ENCODE peak calls at places on chromosomes 1 and 21, in eight cellular contexts. L is cardiac muscle cell, M is ovary, B is fibroblast of lung, S is body of pancreas, W is suprapubic skin, F is mesenchymal stem cell, Z is GM23338. C is an unnamed sample. For H3K27me3 and H3K4me1, the result is how much of the 10 kb centered on the place peaks cover.

GRCh38 chr1:219788091-219788490 is 140.3 kb downstream of the SLC30A10 start:
- DNase-seq in L (no peak), M (no peak), B (no peak), S (no peak), W (no peak), F (peak), Z (no peak), C (no peak)

GRCh38 chr1:29264773-29265389 is 28.6 kb downstream of the PTPRU start:
- DNase-seq in L (no peak), M (no peak), B (peak), S (no peak), W (no peak), F (peak), Z (no peak), C (no peak)

GRCh38 chr1:53195211-53195909 is 1.3 kb upstream of the CPT2 start:
- DNase-seq in L (no peak), M (peak), B (no peak), S (no peak), W (no peak), F (no peak), Z (no peak), C (no peak)

GRCh38 chr1:41733021-41733420 is 185.7 kb downstream of the HIVEP3 start:
- DNase-seq in L (no peak), M (no peak), B (no peak), S (no peak), W (no peak), F (no peak), Z (no peak), C (no peak)

GRCh38 chr21:26469789-26470188 is 103.3 kb downstream of the CYYR1 start:
- DNase-seq in L (no peak), M (no peak), B (peak), S (no peak), W (no peak), F (peak), Z (no peak), C (peak)

GRCh38 chr1:180581635-180582039 is 22.9 kb downstream of the OVAAL start:
- DNase-seq in L (no peak), M (no peak), B (no peak), S (no peak), W (no peak), F (peak), Z (no peak), C (no peak)

GRCh38 chr1:15148975-15149374 is 4.6 kb upstream of the TMEM51 start:
- DNase-seq in L (no peak), M (no peak), B (no peak), S (no peak), W (no peak), F (no peak), Z (no peak), C (no peak)

GRCh38 chr1:223847781-223848345 is 2.1 kb upstream of the TP53BP2 start:
- DNase-seq in L (no peak), M (no peak), B (no peak), S (no peak), W (no peak), F (no peak), Z (no peak), C (no peak)

GRCh38 chr1:24074817-24075725 is 36.9 kb downstream of the MYOM3 start:
- DNase-seq in L (no peak), M (no peak), B (no peak), S (no peak), W (no peak), F (no peak), Z (peak), C (no peak)

GRCh38 chr1:6466023-6466422 is at the start of gene TNFRSF25:
- DNase-seq in L (no peak), M (no peak), B (no peak), S (no peak), W (no peak), F (no peak), Z (peak), C (no peak)

GRCh38 chr1:106926748-106927582 is 129.5 kb upstream of the PRMT6 start:
- DNase-seq in L (no peak), M (no peak), B (peak), S (no peak), W (no peak), F (no peak), Z (no peak), C (no peak)

GRCh38 chr1:151327903-151328674 is 873 bp upstream of the PI4KB start:
- DNase-seq in L (no peak), M (no peak), B (no peak), S (peak), W (no peak), F (no peak), Z (peak), C (no peak)

GRCh38 chr1:63674238-63674864 is 81.1 kb downstream of the PGM1 start:
- DNase-seq in L (peak), M (peak), B (peak), S (peak), W (no peak), F (peak), Z (peak), C (peak)

GRCh38 chr1:202691846-202692245 is 18.4 kb downstream of the SYT2 start:
- DNase-seq in L (no peak), M (no peak), B (no peak), S (no peak), W (no peak), F (no peak), Z (no peak), C (no peak)

GRCh38 chr21:44711327-44712202 is at the start of gene TSPEAR:
- DNase-seq in L (peak), M (no peak), B (no peak), S (no peak), W (peak), F (no peak), Z (peak), C (no peak)

GRCh38 chr21:45211661-45212060 is 76.0 kb downstream of the POFUT2 start:
- DNase-seq in L (no peak), M (no peak), B (no peak), S (no peak), W (no peak), F (peak), Z (no peak), C (no peak)

GRCh38 chr1:175129997-175130648 is 62.5 kb downstream of the KIAA0040 start:
- DNase-seq in L (no peak), M (no peak), B (no peak), S (no peak), W (no peak), F (no peak), Z (peak), C (no peak)

GRCh38 chr1:179034720-179035119 is 9.0 kb downstream of the FAM20B start:
- DNase-seq in L (no peak), M (no peak), B (peak), S (no peak), W (no peak), F (peak), Z (no peak), C (no peak)

GRCh38 chr21:42448683-42449082 is 45.0 kb downstream of the UBASH3A start:
- DNase-seq in L (no peak), M (no peak), B (no peak), S (no peak), W (no peak), F (no peak), Z (no peak), C (no peak)

GRCh38 chr1:72122099-72122893 is 160.0 kb downstream of the NEGR1 start:
- DNase-seq in L (no peak), M (no peak), B (peak), S (no peak), W (no peak), F (peak), Z (no peak), C (no peak)

GRCh38 chr1:86064899-86065298 is 91.7 kb downstream of the COL24A1 start:
- DNase-seq in L (no peak), M (no peak), B (no peak), S (no peak), W (no peak), F (no peak), Z (peak), C (no peak)

GRCh38 chr1:181104042-181104789 is 15.7 kb downstream of the IER5 start:
- DNase-seq in L (no peak), M (no peak), B (no peak), S (no peak), W (no peak), F (no peak), Z (peak), C (no peak)

GRCh38 chr1:81802601-81803422 is 2.1 kb downstream of the ADGRL2 start:
- DNase-seq in L (peak), M (peak), B (peak), S (peak), W (peak), F (peak), Z (peak), C (no peak)

GRCh38 chr1:81801834-81802531 is 1.2 kb downstream of the ADGRL2 start:
- DNase-seq in L (peak), M (peak), B (peak), S (peak), W (peak), F (peak), Z (peak), C (no peak)

GRCh38 chr1:81804320-81804719 is 3.6 kb downstream of the ADGRL2 start:
- DNase-seq in L (peak), M (no peak), B (no peak), S (no peak), W (no peak), F (no peak), Z (peak), C (no peak)

GRCh38 chr1:81805537-81806431 is 5.0 kb downstream of the ADGRL2 start:
- DNase-seq in L (no peak), M (no peak), B (no peak), S (no peak), W (no peak), F (peak), Z (no peak), C (no peak)

DNA sequence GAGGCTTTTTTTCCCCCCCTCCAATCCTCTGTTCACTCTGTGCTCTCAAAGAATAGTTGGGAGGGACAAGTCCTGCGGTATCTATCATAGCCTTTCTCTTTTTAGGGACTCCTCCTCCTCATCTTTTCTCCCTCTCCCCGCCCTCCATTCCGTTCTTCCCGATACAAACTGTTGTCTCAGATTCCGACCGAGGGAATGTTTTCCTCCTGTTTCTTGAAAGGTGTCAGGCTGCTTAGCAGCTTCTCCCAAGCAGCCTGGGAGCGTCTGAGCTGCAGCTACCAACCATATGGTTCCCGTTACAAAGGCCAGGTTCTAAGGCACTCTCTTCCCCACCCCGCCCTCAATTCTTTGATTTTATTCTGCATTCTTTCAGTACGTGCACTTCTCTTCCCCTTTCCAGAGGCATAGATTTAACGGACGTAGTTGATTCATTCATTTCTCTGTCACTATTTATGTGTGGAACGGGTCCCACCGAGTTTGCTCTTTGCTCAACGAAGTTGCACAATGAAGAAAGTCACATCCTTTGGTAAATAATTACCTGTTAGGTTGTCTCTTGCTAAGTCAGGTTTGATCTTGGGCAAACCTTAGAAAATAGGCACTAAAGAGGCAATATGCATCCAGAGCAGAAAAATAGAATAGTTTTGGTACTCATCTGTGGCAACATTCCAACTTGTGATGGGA is 2.8 kb downstream of the ADGRL2 start:
- DNase-seq in L (peak), M (peak), B (peak), S (no peak), W (no peak), F (peak), Z (peak), C (no peak)
- H3K27me3 ChIP-seq in L (under half), M (under half), B (under half), S (under half), W (under half), F (under half), Z (under half), C (under half)

DNA sequence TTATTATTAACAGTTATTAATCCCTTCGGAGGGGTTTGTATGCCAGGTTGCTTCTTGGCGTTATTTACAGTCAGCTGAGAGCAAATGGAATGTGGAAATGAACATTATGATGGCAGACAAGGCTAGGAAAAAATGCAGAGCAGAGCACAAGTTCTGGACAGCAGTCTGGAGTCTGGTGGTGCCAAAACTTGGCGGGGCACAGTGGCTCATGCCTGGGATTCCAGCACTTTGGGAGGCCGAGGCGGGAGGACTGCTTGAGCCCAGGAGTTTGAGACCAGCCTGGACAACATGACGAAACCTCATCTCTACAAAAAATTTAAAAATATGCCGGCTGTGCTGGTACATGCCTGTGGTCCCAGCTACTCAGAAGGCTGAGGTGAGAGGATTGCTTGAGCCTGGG is 67.6 kb downstream of the CDC7 start:
- DNase-seq in L (no peak), M (no peak), B (no peak), S (no peak), W (no peak), F (no peak), Z (no peak), C (no peak)
- H3K4me1 ChIP-seq in L (under half), M (under half), B (under half), S (under half), W (under half), F (under half), Z (under half), C (under half)

DNA sequence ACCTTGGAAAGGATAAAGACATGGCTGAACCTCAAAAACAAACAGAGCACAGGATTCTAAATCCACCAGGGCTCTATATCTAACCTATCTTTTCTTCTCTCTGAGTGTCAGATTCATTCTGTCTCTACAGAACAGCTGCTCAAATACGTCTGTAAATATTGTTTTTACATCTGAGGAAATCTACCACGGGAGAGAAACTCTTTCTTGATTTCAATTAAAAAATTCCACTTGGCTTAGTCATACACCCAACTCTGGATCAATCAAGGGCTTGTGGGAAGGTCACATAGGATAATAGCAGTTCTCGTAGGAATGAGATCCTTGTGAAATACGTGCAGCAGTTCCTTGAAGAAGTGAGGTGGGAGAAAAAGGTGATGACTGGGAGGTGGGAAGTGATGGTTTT is 1355.7 kb upstream of the ADGRL2 start:
- DNase-seq in L (no peak), M (no peak), B (peak), S (no peak), W (no peak), F (peak), Z (no peak), C (no peak)
- H3K27me3 ChIP-seq in L (under half), M (under half), B (under half), S (under half), W (under half), F (under half), Z (under half), C (under half)

GRCh38 chr1:27145934-27146354 is 9.0 kb downstream of the SLC9A1 start:
- DNase-seq in L (no peak), M (peak), B (peak), S (no peak), W (no peak), F (peak), Z (no peak), C (no peak)

GRCh38 chr1:27144349-27144748 is 10.6 kb downstream of the SLC9A1 start:
- DNase-seq in L (no peak), M (no peak), B (no peak), S (no peak), W (peak), F (no peak), Z (no peak), C (no peak)

GRCh38 chr1:27143408-27143807 is 11.5 kb downstream of the SLC9A1 start:
- DNase-seq in L (no peak), M (no peak), B (peak), S (no peak), W (no peak), F (peak), Z (no peak), C (no peak)

GRCh38 chr1:27142464-27142863 is 12.5 kb downstream of the SLC9A1 start:
- DNase-seq in L (no peak), M (no peak), B (no peak), S (no peak), W (no peak), F (no peak), Z (no peak), C (no peak)

DNA sequence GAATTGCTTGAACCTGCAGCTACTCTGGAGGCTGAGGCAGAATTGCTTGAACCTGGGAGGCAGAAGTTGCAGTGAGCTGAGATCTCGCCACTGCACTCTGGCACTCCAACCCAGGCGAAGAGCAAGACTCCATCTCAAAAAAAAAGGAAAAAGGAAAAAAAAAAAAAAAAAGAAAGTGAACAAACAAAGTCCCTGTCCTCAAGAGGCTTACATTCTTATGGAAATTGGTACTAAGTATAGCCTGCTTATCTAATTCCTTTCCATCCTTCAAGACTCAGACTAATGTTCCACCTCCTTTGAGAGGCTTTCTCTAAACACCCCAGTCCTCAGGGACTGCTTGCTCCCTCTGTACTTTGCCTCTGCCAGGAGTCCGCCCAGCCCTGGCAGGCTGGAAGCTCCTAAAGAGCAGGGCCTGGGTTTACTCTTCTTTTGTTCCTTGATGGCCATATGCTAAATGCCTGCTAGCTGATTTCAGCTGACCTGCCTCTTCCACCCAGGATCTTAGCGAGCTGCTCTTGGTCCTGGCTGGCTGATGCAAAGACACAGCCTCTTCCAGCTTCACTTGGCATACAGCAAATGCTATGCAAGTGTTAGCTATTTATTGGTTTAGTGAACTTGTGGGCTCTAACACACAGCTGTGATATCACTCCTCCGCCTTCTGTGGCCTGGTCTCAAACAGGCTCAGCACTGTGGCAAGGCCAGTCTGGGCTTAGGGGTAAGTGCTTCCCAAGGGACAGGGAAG is 9.8 kb downstream of the SLC9A1 start:
- DNase-seq in L (no peak), M (no peak), B (peak), S (no peak), W (no peak), F (peak), Z (peak), C (no peak)
- H3K4me1 ChIP-seq in L (under half), M (under half), B (under half), S (under half), W (half or more), F (under half), Z (under half), C (under half)

C was measured in Panc1.